ENCODE peak calls at places on chromosome 6, in seven cellular contexts. F is suprapubic skin, N is A549, M is H1, S is stomach, R is ovary, Y is tibial nerve. Q is an unnamed sample.
A peak's percentile ranks its signal among the peaks of the same experiment; 100 is the strongest.

GRCh38 chr6:131916847-131917246 is 34.3 kb downstream of the CCN2 start:
- DNase-seq in R (no peak), F (no peak), Y (no peak), S (no peak), N (no peak), M (no peak), Q (no peak)

GRCh38 chr6:14021449-14021848 is 96.1 kb upstream of the CD83 start:
- DNase-seq in Y (no peak), N (no peak), M (no peak), R (no peak), S (no peak), F (no peak), Q (no peak)

GRCh38 chr6:62150048-62150663 is 135.9 kb downstream of the KHDRBS2 start:
- DNase-seq in F (no peak), N (peak; percentile 0), M (no peak), S (no peak), R (no peak), Y (no peak), Q (no peak)

GRCh38 chr6:34601706-34602105 is 45.6 kb upstream of the SPDEF start:
- DNase-seq in S (no peak), R (peak; percentile 28), N (no peak), F (no peak), M (no peak), Y (no peak), Q (no peak)

GRCh38 chr6:44113396-44113795 is 13.9 kb downstream of the MRPL14 start:
- DNase-seq in N (peak; percentile 18), M (no peak), Y (no peak), F (no peak), S (no peak), R (no peak), Q (no peak)

GRCh38 chr6:16437984-16438383 is 199.6 kb downstream of the GMPR start:
- DNase-seq in S (peak; percentile 34), F (no peak), N (no peak), M (no peak), Y (no peak), R (no peak), Q (no peak)

GRCh38 chr6:158457616-158458278 is 102.1 kb upstream of the TMEM181 start:
- DNase-seq in M (no peak), Y (no peak), S (no peak), R (no peak), F (no peak), N (no peak), Q (no peak)

GRCh38 chr6:129592516-129593232 is 117.3 kb downstream of the ARHGAP18 start:
- DNase-seq in S (no peak), M (no peak), N (no peak), Y (no peak), R (no peak), F (no peak), Q (no peak)

GRCh38 chr6:132768051-132768517 is 10.4 kb upstream of the VNN2 start:
- DNase-seq in R (no peak), M (peak; percentile 31), F (no peak), Y (peak; percentile 13), S (peak; percentile 52), N (peak; percentile 10), Q (no peak)

GRCh38 chr6:33977606-33978438 is 168.1 kb downstream of the GRM4 start:
- DNase-seq in F (peak; percentile 41), S (peak; percentile 9), N (no peak), M (no peak), R (no peak), Y (no peak), Q (no peak)

GRCh38 chr6:18509871-18510643 is 122.9 kb downstream of the RNF144B start:
- DNase-seq in R (no peak), Y (no peak), M (no peak), F (no peak), N (no peak), S (no peak), Q (peak; percentile 62)

GRCh38 chr6:136324981-136325380 is 35.3 kb upstream of the BCLAF1 start:
- DNase-seq in F (no peak), N (no peak), M (no peak), Y (no peak), R (no peak), S (no peak), Q (no peak)
- TF ChIP-seq EP300 in F (no peak), N (no peak), M (no peak), Y (no peak), R (no peak), S (no peak), Q (no peak)

GRCh38 chr6:160534050-160534696 is 129.9 kb downstream of the LPA start:
- DNase-seq in N (peak; percentile 38), F (peak; percentile 69), S (peak; percentile 56), Y (peak; percentile 52), R (peak; percentile 28), M (peak; percentile 50), Q (no peak)
- H3K4me3 ChIP-seq in N (peak overlapping the region; percentile 22), F (no peak overlapping the region), S (no peak overlapping the region), Y (no peak overlapping the region), R (no peak overlapping the region), M (peak overlapping the region; percentile 19), Q (no peak overlapping the region)

DNA sequence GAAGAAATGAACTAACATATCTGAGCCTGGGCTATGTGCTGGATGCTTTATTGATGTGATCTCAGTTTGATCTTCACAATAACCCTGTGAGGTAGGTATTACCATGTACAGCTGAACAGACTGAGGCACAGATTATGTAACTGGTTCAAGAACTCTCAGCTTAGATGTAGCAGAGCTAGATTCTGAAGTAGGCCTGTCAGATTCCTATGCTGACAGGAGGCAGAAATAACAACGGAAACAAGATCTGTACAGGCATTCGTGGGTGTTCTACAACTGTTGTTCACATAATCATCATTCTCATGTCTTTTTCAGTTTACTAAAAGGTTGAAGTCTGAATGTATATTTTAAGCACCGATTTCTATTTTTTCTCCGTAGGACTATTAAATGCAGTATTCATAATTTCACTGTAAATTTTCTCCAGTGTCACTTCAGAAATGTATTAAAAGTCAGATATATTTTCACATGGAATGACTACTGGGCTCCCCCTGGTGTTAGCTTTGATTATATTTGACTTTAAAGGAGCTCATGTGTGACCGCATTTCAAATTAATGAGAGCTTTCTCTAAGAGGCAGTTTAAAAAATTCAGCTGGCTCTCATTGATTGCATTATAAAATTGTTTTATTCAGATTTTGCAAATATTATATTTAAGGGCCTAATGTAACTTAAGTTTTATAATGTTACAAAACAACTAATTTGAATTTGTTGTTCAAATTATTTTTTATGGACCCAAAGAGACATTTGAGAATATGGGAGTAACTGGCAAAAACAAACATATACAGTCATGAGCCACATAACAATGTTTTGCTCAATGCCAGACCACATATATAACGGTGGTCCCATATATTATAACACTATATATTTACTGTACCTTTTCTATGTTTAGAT is 36.4 kb upstream of the SLC17A4 start:
- DNase-seq in F (no peak), S (no peak), N (peak; percentile 13), Y (no peak), M (no peak), R (no peak), Q (no peak)
- TF ChIP-seq CTCF in F (no peak), S (peak; percentile 10), N (peak; percentile 70), Y (peak; percentile 37), M (no peak), R (peak; percentile 38), Q (peak; percentile 50)

DNA sequence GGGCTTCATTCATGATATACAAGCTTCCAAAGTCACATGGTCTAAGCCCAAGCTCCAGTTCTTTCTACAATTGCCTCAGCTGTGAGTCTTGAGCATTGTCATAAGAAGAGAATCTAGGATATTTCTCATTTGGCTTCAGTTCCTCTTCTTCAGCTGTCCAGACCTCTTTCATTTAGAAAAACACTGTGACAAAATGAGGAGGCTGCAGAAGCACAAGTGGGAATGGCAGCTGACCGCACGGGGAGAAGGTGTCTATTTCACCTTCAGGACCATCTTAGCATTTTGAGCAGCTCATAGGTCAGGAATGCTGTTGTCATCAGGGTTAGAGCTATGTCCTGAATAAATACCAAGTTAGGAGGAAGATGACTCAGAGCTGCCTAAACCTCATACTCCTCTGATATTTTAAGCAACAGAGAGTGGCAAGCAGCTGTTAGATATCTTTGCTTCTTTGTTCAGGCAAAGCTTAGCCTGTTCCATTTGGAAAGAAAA is 390.1 kb upstream of the CITED2 start:
- DNase-seq in S (no peak), Y (no peak), N (peak; percentile 47), R (peak; percentile 24), M (no peak), F (no peak), Q (no peak)
- TF ChIP-seq EP300 in S (no peak), Y (peak; percentile 85), N (no peak), R (no peak), M (no peak), F (no peak), Q (no peak)

GRCh38 chr6:28400122-28400451 is 540 bp upstream of the ZSCAN12 start:
- DNase-seq in F (no peak), N (no peak), S (no peak), R (no peak), Y (no peak), M (no peak), Q (no peak)
- H3K4me3 ChIP-seq in F (peak overlapping the region; percentile 58), N (peak overlapping the region; percentile 78), S (peak overlapping the region; percentile 94), R (peak overlapping the region; percentile 93), Y (peak overlapping the region; percentile 68), M (peak overlapping the region; percentile 95), Q (peak overlapping the region; percentile 73)

GRCh38 chr6:116472710-116473109 is 11.5 kb downstream of the CALHM6 start:
- DNase-seq in F (no peak), Y (no peak), M (no peak), R (no peak), S (no peak), N (no peak), Q (no peak)
- TF ChIP-seq CTCF in F (no peak), Y (no peak), M (no peak), R (no peak), S (no peak), N (no peak), Q (no peak)

GRCh38 chr6:135088818-135089809 is 34.5 kb upstream of the HBS1L start:
- DNase-seq in R (no peak), S (no peak), Y (no peak), F (no peak), N (peak; percentile 10), M (no peak), Q (no peak)
- TF ChIP-seq EP300 in R (no peak), S (no peak), Y (no peak), F (no peak), N (no peak), M (no peak), Q (no peak)

Q was measured in esophagus muscularis mucosa.